ENCODE peak calls at places on chromosomes 5 and 9, in ten cellular contexts. Y is GM23338, Q is stomach, X is kidney epithelial cell, P is astrocyte of the spinal cord, O is mucosa of descending colon, H is uterus, K is A549, J is IMR-90, Z is AG10803. D is an unnamed sample.

GRCh38 chr9:128120741-128121465 is 6.6 kb downstream of the PTGES2 start:
- DNase-seq in K (no peak), H (no peak), Y (no peak), J (no peak), O (no peak), Z (no peak), P (no peak), X (no peak), Q (peak), D (no peak)

GRCh38 chr5:139885172-139885856 is 89.7 kb downstream of the PSD2 start:
- DNase-seq in J (no peak), K (no peak), O (no peak), Q (no peak), Z (no peak), Y (no peak), X (no peak), H (no peak), P (no peak), D (no peak)

GRCh38 chr9:5630038-5630507 is 1.2 kb downstream of the RIC1 start:
- DNase-seq in O (peak), K (peak), Y (peak), H (no peak), Q (no peak), J (no peak), P (peak), Z (peak), X (no peak), D (no peak)

GRCh38 chr5:103409013-103409670 is 150.6 kb downstream of the MACIR start:
- DNase-seq in K (no peak), Y (no peak), J (no peak), Q (no peak), O (no peak), Z (no peak), X (no peak), H (no peak), P (no peak), D (no peak)

GRCh38 chr5:68007446-68007845 is 208.1 kb upstream of the PIK3R1 start:
- DNase-seq in J (peak), Y (no peak), Z (peak), Q (no peak), H (peak), O (no peak), X (peak), K (no peak), P (peak), D (peak)

GRCh38 chr5:72788851-72789505 is 27.5 kb upstream of the TNPO1 start:
- DNase-seq in K (peak), Y (no peak), P (no peak), J (peak), Q (no peak), Z (peak), X (no peak), H (no peak), O (no peak), D (peak)

GRCh38 chr9:99044827-99045226 is 60.1 kb upstream of the TGFBR1 start:
- DNase-seq in Z (no peak), P (peak), O (no peak), Y (no peak), J (peak), Q (no peak), X (no peak), H (no peak), K (no peak), D (no peak)

GRCh38 chr5:135487839-135488514 is 35.8 kb upstream of the TIFAB start:
- DNase-seq in O (no peak), Y (peak), X (no peak), J (no peak), H (no peak), K (no peak), P (no peak), Q (no peak), Z (no peak), D (no peak)

GRCh38 chr9:114495992-114496391 is 9.3 kb downstream of the WHRN start:
- DNase-seq in O (no peak), H (no peak), Z (no peak), X (no peak), P (no peak), Q (no peak), K (no peak), J (no peak), Y (no peak), D (no peak)

GRCh38 chr5:10977011-10977410 is 216.0 kb upstream of the DAP start:
- DNase-seq in J (no peak), X (no peak), Q (no peak), P (no peak), Y (no peak), H (no peak), Z (no peak), O (no peak), K (no peak), D (no peak)

GRCh38 chr9:22097712-22098111 is 88.6 kb upstream of the CDKN2B start:
- DNase-seq in X (no peak), O (no peak), Z (peak), K (no peak), H (no peak), Q (no peak), Y (no peak), P (peak), J (peak), D (peak)

GRCh38 chr5:149447373-149448367 is 68.6 kb upstream of the IL17B start:
- DNase-seq in Y (no peak), P (no peak), Z (no peak), K (no peak), H (no peak), J (no peak), Q (no peak), O (no peak), X (no peak), D (no peak)

GRCh38 chr5:26003966-26004365 is 1034.4 kb downstream of the CDH9 start:
- DNase-seq in P (no peak), Q (no peak), O (no peak), X (no peak), H (no peak), J (no peak), Z (no peak), Y (no peak), K (peak), D (no peak)

GRCh38 chr5:67581203-67581602 is 384.6 kb upstream of the CD180 start:
- DNase-seq in J (no peak), O (no peak), H (no peak), X (peak), Z (peak), K (no peak), Q (no peak), Y (no peak), P (peak), D (no peak)

GRCh38 chr9:19286634-19287188 is 56.2 kb downstream of the DENND4C start:
- DNase-seq in J (peak), Y (no peak), P (peak), Z (no peak), K (peak), X (no peak), H (no peak), Q (peak), O (peak), D (no peak)

GRCh38 chr5:37816883-37817282 is 23.0 kb downstream of the GDNF start:
- DNase-seq in Z (peak), H (no peak), X (no peak), P (no peak), Y (no peak), O (no peak), K (no peak), J (peak), Q (no peak), D (no peak)

GRCh38 chr9:113844466-113844865 is 31.6 kb upstream of the ZNF618 start:
- DNase-seq in Y (no peak), O (no peak), Z (peak), H (no peak), J (no peak), K (no peak), Q (no peak), X (no peak), P (no peak), D (no peak)

GRCh38 chr5:121182788-121183490 is 668.7 kb upstream of the FTMT start:
- DNase-seq in X (no peak), Q (no peak), Y (no peak), O (no peak), J (peak), Z (no peak), P (no peak), H (no peak), K (no peak), D (no peak)

GRCh38 chr5:124343451-124343867 is 403.0 kb downstream of the ZNF608 start:
- DNase-seq in K (no peak), X (peak), O (no peak), Z (peak), P (peak), Q (no peak), Y (no peak), H (no peak), J (peak), D (peak)

GRCh38 chr9:113289091-113289490 is 13.6 kb downstream of the PRPF4 start:
- DNase-seq in P (no peak), O (peak), K (no peak), H (no peak), Z (no peak), Y (no peak), J (no peak), Q (no peak), X (no peak), D (no peak)

GRCh38 chr5:168104811-168105481 is 186.5 kb upstream of the WWC1 start:
- DNase-seq in K (no peak), Q (no peak), X (no peak), J (no peak), Z (no peak), P (peak), O (peak), H (no peak), Y (peak), D (no peak)

GRCh38 chr9:124769451-124770358 is 1.4 kb downstream of the NR6A1 start:
- DNase-seq in O (peak), P (no peak), Y (peak), J (no peak), Z (no peak), Q (no peak), X (no peak), H (no peak), K (peak), D (no peak)

GRCh38 chr9:122477826-122478225 is at the start of gene OR1J1:
- DNase-seq in X (no peak), P (no peak), Y (no peak), K (no peak), H (no peak), Q (no peak), Z (no peak), J (no peak), O (no peak), D (no peak)

GRCh38 chr5:178460598-178461425 is 129.4 kb downstream of the COL23A1 start:
- DNase-seq in Q (peak), P (peak), O (peak), J (peak), X (no peak), Y (peak), Z (peak), K (peak), H (peak), D (no peak)

GRCh38 chr9:112404367-112404979 is 24.6 kb downstream of the HSDL2 start:
- DNase-seq in Z (peak), X (no peak), P (no peak), Y (no peak), K (no peak), Q (no peak), O (no peak), H (no peak), J (peak), D (peak)

GRCh38 chr9:108854641-108855528 is 901 bp downstream of the ACTL7B start:
- DNase-seq in P (no peak), X (no peak), Y (no peak), Z (no peak), K (no peak), O (no peak), H (no peak), Q (no peak), J (no peak), D (no peak)

GRCh38 chr5:56195016-56195415 is 38.1 kb downstream of the ANKRD55 start:
- DNase-seq in Q (no peak), K (no peak), Z (no peak), Y (no peak), O (no peak), P (no peak), J (no peak), H (no peak), X (no peak), D (no peak)

GRCh38 chr5:106417566-106417965 is 1253.2 kb downstream of the EFNA5 start:
- DNase-seq in K (no peak), O (no peak), J (no peak), H (no peak), Q (no peak), P (no peak), X (no peak), Z (no peak), Y (no peak), D (no peak)

GRCh38 chr9:131727184-131727785 is 12.6 kb downstream of the RAPGEF1 start:
- DNase-seq in O (no peak), Y (no peak), H (no peak), X (no peak), K (no peak), Z (peak), P (peak), Q (no peak), J (peak), D (no peak)

GRCh38 chr9:131728546-131728910 is 11.3 kb downstream of the RAPGEF1 start:
- DNase-seq in Y (no peak), K (no peak), Q (no peak), O (no peak), Z (no peak), H (no peak), J (no peak), P (no peak), X (no peak), D (no peak)

GRCh38 chr9:131727795-131728545 is 11.9 kb downstream of the RAPGEF1 start:
- DNase-seq in O (no peak), J (no peak), K (no peak), H (no peak), Q (no peak), P (no peak), Y (no peak), Z (no peak), X (no peak), D (no peak)

GRCh38 chr9:131731237-131731995 is 8.5 kb downstream of the RAPGEF1 start:
- DNase-seq in Z (no peak), H (no peak), Y (no peak), Q (no peak), P (no peak), O (no peak), K (no peak), J (peak), X (no peak), D (no peak)

GRCh38 chr9:131728961-131729360 is 10.9 kb downstream of the RAPGEF1 start:
- DNase-seq in Q (no peak), Z (no peak), Y (no peak), X (no peak), K (no peak), H (no peak), J (no peak), P (no peak), O (peak), D (no peak)
- H3K4me3 ChIP-seq in Q (no peak), Z (no peak), Y (no peak), X (no peak), K (no peak), H (no peak), J (no peak), P (no peak), O (no peak), D (no peak)

GRCh38 chr5:145681216-145681615 is 153.9 kb downstream of the PRELID2 start:
- DNase-seq in K (no peak), J (no peak), Z (no peak), Q (no peak), H (no peak), X (no peak), O (no peak), Y (no peak), P (no peak), D (no peak)

GRCh38 chr5:145680744-145681143 is 154.4 kb downstream of the PRELID2 start:
- DNase-seq in X (no peak), Q (no peak), Y (no peak), Z (no peak), O (no peak), K (no peak), J (no peak), H (no peak), P (no peak), D (no peak)

GRCh38 chr5:145680169-145680568 is 155.0 kb downstream of the PRELID2 start:
- DNase-seq in J (no peak), K (no peak), O (peak), Y (peak), X (no peak), P (no peak), Q (no peak), H (no peak), Z (no peak), D (no peak)

GRCh38 chr5:145682197-145682895 is 152.8 kb downstream of the PRELID2 start:
- DNase-seq in H (no peak), Z (no peak), P (no peak), K (no peak), X (no peak), O (no peak), Q (no peak), Y (no peak), J (no peak), D (no peak)

GRCh38 chr5:145681686-145682085 is 153.5 kb downstream of the PRELID2 start:
- DNase-seq in K (peak), Y (peak), Q (peak), Z (peak), X (peak), H (peak), O (peak), J (peak), P (peak), D (no peak)
- TF ChIP-seq CTCF in K (peak), Y (peak), Q (peak), Z (peak), X (peak), H (peak), O (peak), J (peak), P (peak), D (peak)

GRCh38 chr9:136283291-136284235 is 20.3 kb downstream of the CCDC187 start:
- DNase-seq in H (peak), O (peak), P (peak), Q (peak), X (peak), Y (peak), Z (peak), J (peak), K (peak), D (no peak)
- H3K4me3 ChIP-seq in H (no peak), O (no peak), P (no peak), Q (peak), X (no peak), Y (no peak), Z (peak), J (no peak), K (no peak), D (no peak)

DNA sequence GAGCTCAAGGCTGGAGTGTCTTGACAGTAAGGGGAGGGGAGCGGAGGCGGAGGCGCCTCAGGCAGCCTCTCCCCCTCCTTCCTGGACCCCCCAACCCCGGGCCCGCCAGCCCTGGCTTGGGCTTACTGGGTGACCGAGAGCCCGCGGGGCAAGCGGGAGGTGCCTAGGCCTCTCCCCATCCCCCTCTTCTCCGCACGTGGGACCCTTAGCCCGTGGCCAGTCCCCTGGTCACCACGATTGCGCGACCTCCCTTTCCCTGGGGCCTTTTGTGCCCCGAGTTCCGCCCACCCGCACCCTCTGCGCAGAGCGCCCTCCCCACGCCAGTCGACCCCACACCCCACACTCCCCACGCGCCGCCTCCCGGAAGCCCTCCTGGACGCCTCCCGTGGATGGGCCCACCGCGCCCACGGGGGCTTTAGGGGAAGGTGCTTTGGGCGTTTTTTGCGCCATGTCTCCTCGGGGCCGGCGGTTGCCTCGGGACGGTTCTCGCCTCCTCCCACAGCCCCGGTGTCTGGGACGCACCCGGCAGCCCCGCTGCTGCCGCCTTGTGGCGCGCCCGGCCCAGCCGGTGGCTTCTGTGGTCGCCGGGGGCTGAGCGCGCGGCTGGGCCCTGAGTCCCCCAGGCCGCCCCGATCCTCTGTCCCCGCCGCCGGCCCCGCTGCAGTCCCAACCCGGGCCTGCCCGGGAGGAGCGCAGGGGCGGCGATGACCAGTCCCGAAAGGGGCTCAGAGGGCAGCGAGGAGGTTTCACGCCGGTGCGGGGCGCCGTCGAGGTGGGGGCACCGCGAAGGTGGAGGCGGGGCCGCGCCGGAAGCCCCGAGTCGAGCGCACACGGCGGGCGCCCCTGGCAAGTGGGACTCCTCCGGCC is 3.2 kb downstream of the TOR4A start:
- DNase-seq in H (no peak), Z (peak), Q (no peak), K (no peak), O (peak), J (no peak), Y (peak), X (no peak), P (no peak), D (no peak)
- TF ChIP-seq CTCF in H (no peak), Z (peak), Q (no peak), K (no peak), O (no peak), J (peak), Y (peak), X (no peak), P (peak), D (peak)

DNA sequence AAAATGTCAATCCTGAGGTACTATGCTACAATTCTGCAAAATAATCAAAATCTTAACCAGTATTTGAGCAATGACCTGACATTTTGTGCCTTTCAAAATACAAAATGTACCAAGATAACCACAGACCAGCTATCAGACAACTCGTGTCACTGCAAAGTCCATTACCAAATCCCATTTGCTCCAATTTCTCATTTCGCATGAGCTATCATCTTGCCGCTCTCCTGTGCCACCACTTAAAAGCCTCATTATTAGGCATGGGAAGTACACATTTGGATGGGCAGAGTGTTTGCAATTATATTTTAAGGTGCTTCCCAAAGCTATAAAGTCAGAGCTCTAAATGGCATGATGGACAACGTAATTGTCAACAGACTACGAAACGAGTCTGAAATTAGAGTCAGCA is 205.2 kb downstream of the AGTPBP1 start:
- DNase-seq in Z (no peak), H (no peak), X (no peak), J (no peak), P (no peak), Q (no peak), O (no peak), Y (no peak), K (no peak), D (no peak)
- H3K4me3 ChIP-seq in Z (no peak), H (no peak), X (no peak), J (no peak), P (no peak), Q (no peak), O (no peak), Y (no peak), K (no peak), D (no peak)

GRCh38 chr5:175689147-175689991 is 31.5 kb downstream of the HRH2 start:
- DNase-seq in J (no peak), Y (no peak), X (no peak), Q (no peak), P (peak), Z (no peak), H (peak), K (no peak), O (no peak), D (no peak)
- TF ChIP-seq CTCF in J (no peak), Y (no peak), X (no peak), Q (no peak), P (no peak), Z (no peak), H (no peak), K (no peak), O (no peak), D (no peak)

D was measured in AG04449.